ENCODE peak calls at places on chromosomes 11 and 22, in eight cellular contexts. L is AG10803, G is psoas muscle, I is left lung, P is NB4, N is heart left ventricle, T is bronchial epithelial cell, K is astrocyte of the spinal cord. W is an unnamed sample.

GRCh38 chr11:119694334-119694733 is 34.7 kb downstream of the NECTIN1 start:
- DNase-seq in N (no peak), L (no peak), G (no peak), T (peak; percentile 58), I (no peak), K (no peak), P (peak; percentile 91), W (no peak)

GRCh38 chr11:130527648-130528300 is 79.3 kb downstream of the ADAMTS15 start:
- DNase-seq in P (peak; percentile 61), N (peak; percentile 51), I (no peak), T (peak; percentile 9), L (peak; percentile 32), K (peak; percentile 46), G (no peak), W (peak; percentile 81)

GRCh38 chr22:27212617-27213177 is 555.3 kb downstream of the MIAT start:
- DNase-seq in P (peak; percentile 87), K (peak; percentile 95), I (no peak), L (peak; percentile 100), N (peak; percentile 73), G (peak; percentile 60), T (peak; percentile 70), W (peak; percentile 100)

GRCh38 chr11:128719556-128719824 is 25.6 kb downstream of the FLI1 start:
- DNase-seq in G (no peak), N (no peak), L (no peak), I (no peak), K (no peak), T (no peak), P (no peak), W (no peak)

GRCh38 chr11:69055598-69056516 is 7.1 kb downstream of the TPCN2 start:
- DNase-seq in N (peak; percentile 57), I (peak; percentile 86), L (no peak), G (peak; percentile 47), P (peak; percentile 97), T (no peak), K (no peak), W (no peak)

GRCh38 chr11:24588075-24588474 is 91.2 kb downstream of the LUZP2 start:
- DNase-seq in N (no peak), G (no peak), I (no peak), K (peak; percentile 71), T (peak; percentile 91), L (no peak), P (no peak), W (peak; percentile 36)

GRCh38 chr11:64419818-64420485 is 61.0 kb downstream of the RPS6KA4 start:
- DNase-seq in T (no peak), I (no peak), P (peak; percentile 58), K (peak; percentile 33), N (no peak), L (peak; percentile 57), G (no peak), W (peak; percentile 74)

GRCh38 chr11:69874984-69875673 is 55.9 kb upstream of the FGF3 start:
- DNase-seq in L (no peak), I (no peak), K (no peak), P (no peak), G (no peak), N (no peak), T (no peak), W (no peak)

GRCh38 chr11:130124096-130124495 is 35.5 kb upstream of the ST14 start:
- DNase-seq in N (peak; percentile 40), K (peak; percentile 78), P (peak; percentile 98), G (peak; percentile 87), I (peak; percentile 93), T (peak; percentile 96), L (peak; percentile 94), W (peak; percentile 95)

GRCh38 chr11:85827768-85828639 is 17.1 kb upstream of the SYTL2 start:
- DNase-seq in K (peak; percentile 95), G (no peak), L (peak; percentile 96), I (no peak), P (no peak), T (peak; percentile 89), N (no peak), W (peak; percentile 75)

GRCh38 chr22:29493636-29494035 is 13.6 kb downstream of the NEFH start:
- DNase-seq in G (no peak), T (no peak), L (no peak), P (no peak), N (no peak), I (no peak), K (no peak), W (no peak)

GRCh38 chr22:27318516-27318915 is 483.0 kb downstream of the MN1 start:
- DNase-seq in N (peak; percentile 47), L (peak; percentile 89), I (no peak), K (peak; percentile 48), G (no peak), P (peak; percentile 22), T (peak; percentile 52), W (peak; percentile 94)

GRCh38 chr11:432501-433100 is 9.2 kb downstream of the ANO9 start:
- DNase-seq in T (no peak), P (no peak), G (no peak), N (no peak), K (no peak), I (peak; percentile 70), L (no peak), W (no peak)

GRCh38 chr22:28268845-28269244 is 349.8 kb upstream of the PITPNB start:
- DNase-seq in I (no peak), K (no peak), T (no peak), L (no peak), N (peak; percentile 20), P (no peak), G (peak; percentile 26), W (no peak)

GRCh38 chr11:118438314-118438931 is 2.1 kb downstream of the KMT2A start:
- DNase-seq in K (peak; percentile 80), L (peak; percentile 78), P (peak; percentile 67), T (peak; percentile 71), N (peak; percentile 59), I (no peak), G (peak; percentile 14), W (peak; percentile 86)

GRCh38 chr22:25223269-25223850 is 3.9 kb downstream of the CRYBB2 start:
- DNase-seq in L (no peak), I (no peak), K (no peak), T (no peak), P (no peak), N (no peak), G (no peak), W (no peak)

GRCh38 chr11:61150656-61151544 is 10.3 kb downstream of the VPS37C start:
- DNase-seq in G (no peak), K (no peak), L (no peak), N (no peak), P (no peak), I (no peak), T (no peak), W (no peak)

GRCh38 chr22:20431520-20432237 is 5.9 kb downstream of the SCARF2 start:
- DNase-seq in N (no peak), G (no peak), T (no peak), P (no peak), K (no peak), I (no peak), L (no peak), W (no peak)

GRCh38 chr22:26981520-26981919 is 324.1 kb downstream of the MIAT start:
- DNase-seq in N (no peak), I (no peak), T (no peak), K (no peak), P (no peak), L (peak; percentile 6), G (no peak), W (no peak)

GRCh38 chr11:118903204-118904015 is 19.7 kb downstream of the CXCR5 start:
- DNase-seq in K (no peak), I (no peak), N (no peak), P (no peak), L (no peak), G (no peak), T (no peak), W (no peak)

GRCh38 chr11:64489831-64490441 is 101.1 kb upstream of the SLC22A12 start:
- DNase-seq in K (peak; percentile 9), T (peak; percentile 5), L (peak; percentile 15), G (peak; percentile 30), N (peak; percentile 43), P (peak; percentile 80), I (peak; percentile 89), W (peak; percentile 43)

DNA sequence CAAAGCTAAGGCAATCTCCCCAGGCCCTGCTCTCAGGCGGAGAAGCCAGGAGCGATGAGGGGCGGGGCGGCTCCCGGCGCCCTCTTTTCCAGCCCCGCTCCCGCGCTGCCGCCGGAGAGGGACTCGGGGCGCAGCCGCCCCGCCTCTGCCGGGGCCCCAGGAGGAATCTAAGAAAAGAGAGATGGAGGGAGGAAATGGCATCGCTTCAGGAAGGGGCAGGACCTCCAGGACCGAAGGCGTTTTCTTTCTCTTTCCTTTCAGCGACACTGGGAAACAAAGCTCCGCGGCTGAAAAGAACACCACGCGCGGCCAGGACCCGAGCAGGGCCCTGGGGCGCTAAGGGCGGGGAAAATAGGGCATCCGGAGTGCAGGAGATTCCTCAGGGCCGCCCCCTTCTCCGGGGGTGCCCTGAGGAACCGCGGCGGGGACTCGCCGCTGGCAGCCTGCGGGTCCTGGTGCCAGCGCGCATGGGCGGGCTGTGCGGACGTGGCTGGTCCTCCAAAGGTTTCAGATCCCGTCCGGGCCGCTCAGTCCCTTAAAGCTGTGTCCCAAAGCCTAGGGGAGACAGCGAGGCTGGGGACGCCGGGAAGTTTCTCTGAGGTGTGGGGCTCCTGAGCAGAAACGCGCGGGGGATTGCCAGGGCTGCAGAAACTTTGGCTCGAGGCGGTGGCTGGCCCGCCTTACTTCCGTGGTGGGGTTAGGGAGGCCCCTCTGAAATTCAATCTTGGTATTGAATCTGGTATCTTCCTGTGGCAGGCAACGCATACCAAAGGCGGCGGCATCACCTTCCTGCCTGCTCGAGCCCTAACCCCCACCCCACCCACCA is 2.8 kb upstream of the BSX start:
- DNase-seq in N (no peak), G (no peak), T (no peak), K (no peak), L (peak; percentile 26), I (no peak), P (no peak), W (peak; percentile 4)
- H3K4me3 ChIP-seq in N (peak overlapping the region; percentile 59), G (peak overlapping the region; percentile 69), T (peak overlapping the region; percentile 30), K (peak overlapping the region; percentile 50), L (peak overlapping the region; percentile 69), I (peak overlapping the region; percentile 49), P (no peak overlapping the region), W (peak overlapping the region; percentile 60)

GRCh38 chr11:67629386-67630229 is at the start of gene NUDT8:
- DNase-seq in T (peak; percentile 58), L (peak; percentile 72), G (peak; percentile 85), I (peak; percentile 97), K (peak; percentile 81), N (peak; percentile 85), P (peak; percentile 93), W (peak; percentile 78)
- TF ChIP-seq CTCF in T (peak; percentile 89), L (peak; percentile 70), G (peak; percentile 82), I (peak; percentile 92), K (peak; percentile 78), N (peak; percentile 96), P (peak; percentile 80), W (peak; percentile 65)

GRCh38 chr11:66510990-66511339 is 530 bp downstream of the BBS1 start:
- DNase-seq in T (no peak), N (no peak), G (no peak), L (no peak), I (no peak), K (no peak), P (no peak), W (no peak)
- H3K4me3 ChIP-seq in T (peak overlapping the region; percentile 70), N (peak overlapping the region; percentile 88), G (peak overlapping the region; percentile 89), L (peak overlapping the region; percentile 97), I (peak overlapping the region; percentile 99), K (peak overlapping the region; percentile 90), P (peak overlapping the region; percentile 88), W (peak overlapping the region; percentile 98)

DNA sequence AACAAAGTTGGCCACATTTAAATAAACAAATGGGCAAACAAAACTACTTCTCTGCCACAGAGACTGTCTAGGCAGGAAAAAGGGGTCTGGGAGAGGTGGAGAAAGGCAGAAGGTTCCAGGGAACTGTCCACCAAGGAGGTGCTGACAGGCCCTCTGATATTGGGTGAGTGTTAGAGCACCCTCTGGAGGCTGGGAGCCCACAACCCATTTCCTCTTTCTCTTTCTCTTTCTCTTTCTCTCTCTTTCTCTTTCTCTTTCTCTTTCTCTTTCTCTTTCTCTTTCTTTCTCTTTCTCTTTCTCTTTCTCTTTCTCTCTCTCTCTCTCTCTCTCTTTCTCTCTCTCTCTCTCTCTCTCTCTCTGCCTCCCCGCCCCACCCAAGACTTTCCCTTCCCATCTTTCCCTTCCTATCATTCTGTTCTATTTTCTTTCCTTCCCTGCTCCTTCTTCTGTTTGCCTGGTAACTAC is 912.8 kb downstream of the DLG2 start:
- DNase-seq in K (peak; percentile 34), T (peak; percentile 46), P (peak; percentile 72), I (no peak), N (peak; percentile 39), G (peak; percentile 37), L (peak; percentile 18), W (peak; percentile 41)
- TF ChIP-seq CTCF in K (peak; percentile 58), T (peak; percentile 89), P (peak; percentile 88), I (no peak), N (peak; percentile 47), G (peak; percentile 61), L (peak; percentile 52), W (peak; percentile 45)

W was measured in fibroblast of pulmonary artery.